ENCODE peak calls at places on chromosomes 1 and 21, in five cellular contexts. N is AG10803, C is fibroblast of the aortic adventitia, M is endothelial cell of umbilical vein, J is coronary artery. F is an unnamed sample.

GRCh38 chr1:160022330-160023310 is 9.2 kb downstream of the PIGM start:
- DNase-seq in N (no peak), C (peak), M (no peak), J (no peak), F (no peak)

GRCh38 chr1:3707298-3707938 is 44.8 kb upstream of the CCDC27 start:
- DNase-seq in N (no peak), C (no peak), M (no peak), J (no peak), F (no peak)

GRCh38 chr1:161082996-161083742 is 6.2 kb downstream of the NECTIN4 start:
- DNase-seq in N (peak), C (peak), M (no peak), J (peak), F (peak)

GRCh38 chr1:25562101-25562927 is 18.9 kb downstream of the LDLRAP1 start:
- DNase-seq in N (no peak), C (no peak), M (no peak), J (no peak), F (no peak)

GRCh38 chr1:64624859-64625258 is 120.0 kb upstream of the RAVER2 start:
- DNase-seq in N (no peak), C (peak), M (no peak), J (no peak), F (no peak)

GRCh38 chr1:33259879-33260278 is 3.6 kb downstream of the ZNF362 start:
- DNase-seq in N (no peak), C (no peak), M (no peak), J (no peak), F (no peak)

GRCh38 chr1:56429288-56429687 is 150.1 kb downstream of the PLPP3 start:
- DNase-seq in N (no peak), C (no peak), M (no peak), J (no peak), F (no peak)

GRCh38 chr21:33028759-33029511 is 3.2 kb downstream of the OLIG2 start:
- DNase-seq in N (no peak), C (peak), M (no peak), J (no peak), F (no peak)

GRCh38 chr1:19074902-19075721 is 118.6 kb upstream of the IFFO2 start:
- DNase-seq in N (no peak), C (no peak), M (no peak), J (no peak), F (peak)

GRCh38 chr1:53577141-53578100 is 118.2 kb downstream of the DMRTB1 start:
- DNase-seq in N (no peak), C (no peak), M (no peak), J (no peak), F (no peak)

GRCh38 chr21:42654179-42654912 is 925 bp downstream of the PDE9A start:
- DNase-seq in N (no peak), C (no peak), M (no peak), J (no peak), F (no peak)

GRCh38 chr1:59186656-59187055 is 110.2 kb upstream of the FGGY start:
- DNase-seq in N (peak), C (peak), M (no peak), J (no peak), F (peak)

GRCh38 chr1:81811757-81812371 is 11.1 kb downstream of the ADGRL2 start:
- DNase-seq in N (no peak), C (peak), M (peak), J (no peak), F (peak)

GRCh38 chr1:208206092-208206698 is 38.0 kb downstream of the PLXNA2 start:
- DNase-seq in N (no peak), C (no peak), M (no peak), J (no peak), F (no peak)

GRCh38 chr1:197567442-197567841 is 207.8 kb downstream of the DENND1B start:
- DNase-seq in N (no peak), C (peak), M (no peak), J (no peak), F (peak)

GRCh38 chr1:162708286-162708685 is 76.0 kb downstream of the DDR2 start:
- DNase-seq in N (no peak), C (no peak), M (no peak), J (no peak), F (no peak)

GRCh38 chr21:46316708-46317324 is 6.9 kb downstream of the C21orf58 start:
- DNase-seq in N (no peak), C (no peak), M (no peak), J (no peak), F (no peak)

GRCh38 chr1:179127163-179127895 is 45.5 kb downstream of the TOR3A start:
- DNase-seq in N (peak), C (peak), M (peak), J (no peak), F (peak)

GRCh38 chr1:151235235-151235634 is 19.3 kb upstream of the PSMD4 start:
- DNase-seq in N (no peak), C (no peak), M (no peak), J (no peak), F (no peak)

GRCh38 chr1:223364685-223365382 is 858 bp upstream of the SUSD4 start:
- DNase-seq in N (no peak), C (no peak), M (no peak), J (no peak), F (no peak)

GRCh38 chr1:162688521-162688920 is 56.3 kb downstream of the DDR2 start:
- DNase-seq in N (no peak), C (no peak), M (no peak), J (no peak), F (no peak)

GRCh38 chr1:206699626-206700025 is 14.9 kb downstream of the MAPKAPK2 start:
- DNase-seq in N (no peak), C (no peak), M (no peak), J (no peak), F (peak)

GRCh38 chr1:196910208-196910607 is 22.4 kb downstream of the CFHR4 start:
- DNase-seq in N (no peak), C (peak), M (no peak), J (no peak), F (peak)

GRCh38 chr1:238177960-238178359 is 287.2 kb upstream of the ZP4 start:
- DNase-seq in N (no peak), C (no peak), M (no peak), J (no peak), F (no peak)

GRCh38 chr1:32759997-32760623 is 57.0 kb downstream of the YARS1 start:
- DNase-seq in N (peak), C (no peak), M (no peak), J (no peak), F (peak)

GRCh38 chr21:44065428-44065827 is 41.8 kb upstream of the PWP2 start:
- DNase-seq in N (peak), C (no peak), M (no peak), J (peak), F (peak)

GRCh38 chr21:42463861-42464515 is 32.0 kb downstream of the RSPH1 start:
- DNase-seq in N (peak), C (peak), M (peak), J (no peak), F (peak)

GRCh38 chr1:34398916-34399275 is 222.2 kb downstream of the C1orf94 start:
- DNase-seq in N (no peak), C (no peak), M (no peak), J (peak), F (no peak)
- TF ChIP-seq CTCF in N (no peak), C (no peak), M (no peak), J (no peak), F (no peak)

GRCh38 chr1:184542291-184542690 is 155.5 kb downstream of the C1orf21 start:
- DNase-seq in N (no peak), C (no peak), M (no peak), J (no peak), F (no peak)

GRCh38 chr1:184536246-184536985 is 149.6 kb downstream of the C1orf21 start:
- DNase-seq in N (no peak), C (no peak), M (no peak), J (no peak), F (no peak)

GRCh38 chr1:184545601-184546000 is 158.8 kb downstream of the C1orf21 start:
- DNase-seq in N (peak), C (peak), M (no peak), J (no peak), F (peak)

GRCh38 chr1:184539580-184539979 is 152.8 kb downstream of the C1orf21 start:
- DNase-seq in N (no peak), C (no peak), M (no peak), J (no peak), F (no peak)

DNA sequence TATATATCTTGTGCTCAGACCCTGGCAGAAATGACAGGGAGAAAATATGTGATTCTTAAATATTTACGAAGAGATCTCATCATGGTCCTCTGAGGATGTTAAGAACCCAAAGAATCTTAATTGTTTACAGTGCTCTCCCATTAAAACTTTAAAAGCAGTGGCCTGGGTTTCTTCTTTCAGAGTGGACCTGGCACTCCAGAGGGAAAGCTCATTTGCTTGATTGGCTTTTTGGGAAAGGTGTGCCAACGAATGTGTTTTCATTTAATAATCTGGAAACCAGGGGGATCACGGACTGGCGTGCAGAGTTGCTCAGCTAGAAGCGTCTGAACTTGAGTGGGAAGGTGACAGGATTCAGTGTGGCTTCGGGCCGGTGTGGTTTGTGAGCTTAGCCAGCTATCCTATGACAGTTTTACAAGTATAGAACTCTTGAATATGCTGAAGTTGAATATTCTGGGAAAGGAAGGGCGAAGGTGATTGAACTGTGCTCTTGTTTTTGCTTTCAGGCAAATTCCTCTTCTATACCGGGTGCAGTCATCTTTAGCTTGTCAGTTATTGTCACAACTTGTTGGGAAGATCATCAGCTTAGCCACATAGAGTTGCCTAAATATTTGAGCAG is 154.8 kb downstream of the C1orf21 start:
- DNase-seq in N (no peak), C (no peak), M (no peak), J (no peak), F (no peak)
- H3K4me3 ChIP-seq in N (no peak), C (no peak), M (no peak), J (no peak), F (no peak)

DNA sequence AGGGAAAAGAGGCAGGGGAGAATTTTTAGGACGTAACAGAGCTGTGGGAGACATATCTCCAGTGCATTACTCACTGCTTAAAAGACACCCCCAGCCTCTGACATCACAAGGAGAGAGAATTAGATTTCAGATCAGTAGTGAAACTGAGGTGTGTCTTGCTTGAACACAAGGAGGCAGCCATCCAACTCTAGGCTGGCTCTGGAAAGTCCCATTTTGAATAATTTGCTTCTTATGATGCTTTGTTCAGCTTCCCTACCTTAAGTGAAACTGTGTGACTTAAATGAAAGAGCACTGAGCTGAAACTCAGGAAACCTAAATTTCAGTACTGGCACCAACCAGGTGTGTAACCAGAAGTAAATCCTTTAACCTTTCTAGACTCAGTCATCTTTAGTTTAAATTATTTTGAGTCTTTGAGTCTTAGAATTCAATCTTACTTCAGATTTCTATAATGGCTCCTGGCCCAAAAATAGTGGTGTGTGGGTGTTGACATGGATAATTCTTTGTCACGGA is 251.6 kb upstream of the SGIP1 start:
- DNase-seq in N (peak), C (peak), M (peak), J (no peak), F (peak)
- TF ChIP-seq CTCF in N (peak), C (peak), M (peak), J (no peak), F (peak)

GRCh38 chr1:89998306-89998705 is 3.4 kb downstream of the ZNF326 start:
- DNase-seq in N (peak), C (peak), M (no peak), J (no peak), F (peak)
- H3K4me3 ChIP-seq in N (no peak), C (no peak), M (no peak), J (no peak), F (no peak)